ENCODE peak calls at places on chromosome 16, in seven cellular contexts. One of them, this sample, is unnamed. For H3K4me1, the result is how much of the 10 kb centered on the place peaks cover.

GRCh38 chr16:75764154-75764768 is 38.0 kb upstream of the CPHXL start:
- DNase-seq in IMR-90: peak
- DNase-seq in neuronal stem cell: peak
- DNase-seq in trophoblast cell: peak
- DNase-seq in mesendoderm: peak
- DNase-seq in H1: peak
- DNase-seq in H9: peak
- DNase-seq in this sample: peak

GRCh38 chr16:2252806-2253148 is 1.4 kb upstream of the ECI1 start:
- DNase-seq in H9: no peak
- DNase-seq in IMR-90: no peak
- DNase-seq in trophoblast cell: no peak
- DNase-seq in H1: no peak
- DNase-seq in neuronal stem cell: no peak
- DNase-seq in mesendoderm: peak
- DNase-seq in this sample: no peak

GRCh38 chr16:83110221-83110768 is 483.5 kb downstream of the CDH13 start:
- DNase-seq in mesendoderm: no peak
- DNase-seq in H1: no peak
- DNase-seq in IMR-90: no peak
- DNase-seq in trophoblast cell: no peak
- DNase-seq in H9: no peak
- DNase-seq in neuronal stem cell: no peak
- DNase-seq in this sample: peak

GRCh38 chr16:5633845-5634440 is 536.3 kb upstream of the EEF2KMT start:
- DNase-seq in trophoblast cell: peak
- DNase-seq in mesendoderm: peak
- DNase-seq in neuronal stem cell: peak
- DNase-seq in H9: no peak
- DNase-seq in IMR-90: peak
- DNase-seq in H1: no peak
- DNase-seq in this sample: no peak

GRCh38 chr16:17668411-17668810 is 197.7 kb upstream of the XYLT1 start:
- DNase-seq in H9: no peak
- DNase-seq in H1: no peak
- DNase-seq in mesendoderm: no peak
- DNase-seq in neuronal stem cell: no peak
- DNase-seq in IMR-90: no peak
- DNase-seq in trophoblast cell: no peak
- DNase-seq in this sample: no peak

GRCh38 chr16:8858994-8859912 is 9.6 kb downstream of the CARHSP1 start:
- DNase-seq in H1: no peak
- DNase-seq in H9: no peak
- DNase-seq in mesendoderm: no peak
- DNase-seq in IMR-90: no peak
- DNase-seq in neuronal stem cell: no peak
- DNase-seq in trophoblast cell: no peak
- DNase-seq in this sample: no peak

GRCh38 chr16:84618428-84619102 is 687 bp upstream of the COTL1 start:
- DNase-seq in H1: peak
- DNase-seq in trophoblast cell: peak
- DNase-seq in IMR-90: peak
- DNase-seq in H9: peak
- DNase-seq in mesendoderm: peak
- DNase-seq in neuronal stem cell: peak
- DNase-seq in this sample: peak

GRCh38 chr16:27452569-27453475 is 50.8 kb downstream of the IL21R start:
- DNase-seq in mesendoderm: peak
- DNase-seq in trophoblast cell: no peak
- DNase-seq in H1: no peak
- DNase-seq in H9: no peak
- DNase-seq in IMR-90: no peak
- DNase-seq in neuronal stem cell: no peak
- DNase-seq in this sample: no peak

GRCh38 chr16:9092282-9092962 is 978 bp downstream of the HAPSTR1 start:
- DNase-seq in trophoblast cell: peak
- DNase-seq in H9: no peak
- DNase-seq in neuronal stem cell: peak
- DNase-seq in H1: no peak
- DNase-seq in mesendoderm: peak
- DNase-seq in IMR-90: no peak
- DNase-seq in this sample: peak

GRCh38 chr16:80703391-80704071 is 100.9 kb downstream of the CDYL2 start:
- DNase-seq in IMR-90: no peak
- DNase-seq in H9: no peak
- DNase-seq in trophoblast cell: no peak
- DNase-seq in H1: no peak
- DNase-seq in mesendoderm: no peak
- DNase-seq in neuronal stem cell: no peak
- DNase-seq in this sample: no peak

GRCh38 chr16:57536306-57537193 is at the start of gene CCDC102A:
- DNase-seq in H9: peak
- DNase-seq in IMR-90: no peak
- DNase-seq in mesendoderm: peak
- DNase-seq in trophoblast cell: peak
- DNase-seq in neuronal stem cell: no peak
- DNase-seq in H1: no peak
- DNase-seq in this sample: no peak

GRCh38 chr16:53257001-53257400 is 177.3 kb upstream of the RBL2 start:
- DNase-seq in neuronal stem cell: no peak
- DNase-seq in H9: no peak
- DNase-seq in trophoblast cell: peak
- DNase-seq in IMR-90: peak
- DNase-seq in mesendoderm: peak
- DNase-seq in H1: no peak
- DNase-seq in this sample: peak

GRCh38 chr16:16083421-16084156 is 134.2 kb downstream of the ABCC1 start:
- DNase-seq in neuronal stem cell: no peak
- DNase-seq in IMR-90: peak
- DNase-seq in mesendoderm: peak
- DNase-seq in trophoblast cell: no peak
- DNase-seq in H1: no peak
- DNase-seq in H9: no peak
- DNase-seq in this sample: peak

GRCh38 chr16:75392911-75393310 is 40.4 kb downstream of the CFDP1 start:
- DNase-seq in H1: no peak
- DNase-seq in trophoblast cell: peak
- DNase-seq in neuronal stem cell: no peak
- DNase-seq in IMR-90: no peak
- DNase-seq in mesendoderm: no peak
- DNase-seq in H9: no peak
- DNase-seq in this sample: no peak

GRCh38 chr16:818132-818531 is 17.6 kb upstream of the GNG13 start:
- DNase-seq in neuronal stem cell: no peak
- DNase-seq in H9: no peak
- DNase-seq in trophoblast cell: no peak
- DNase-seq in mesendoderm: no peak
- DNase-seq in IMR-90: no peak
- DNase-seq in H1: no peak
- DNase-seq in this sample: no peak

GRCh38 chr16:817001-817906 is 16.7 kb upstream of the GNG13 start:
- DNase-seq in mesendoderm: no peak
- DNase-seq in IMR-90: no peak
- DNase-seq in neuronal stem cell: no peak
- DNase-seq in H9: no peak
- DNase-seq in trophoblast cell: no peak
- DNase-seq in H1: no peak
- DNase-seq in this sample: no peak

GRCh38 chr16:820730-821129 is 20.2 kb upstream of the GNG13 start:
- DNase-seq in H1: no peak
- DNase-seq in trophoblast cell: no peak
- DNase-seq in H9: no peak
- DNase-seq in neuronal stem cell: peak
- DNase-seq in IMR-90: no peak
- DNase-seq in mesendoderm: no peak
- DNase-seq in this sample: no peak

GRCh38 chr16:818592-818991 is 18.1 kb upstream of the GNG13 start:
- DNase-seq in H9: no peak
- DNase-seq in neuronal stem cell: no peak
- DNase-seq in IMR-90: no peak
- DNase-seq in trophoblast cell: no peak
- DNase-seq in mesendoderm: no peak
- DNase-seq in H1: no peak
- DNase-seq in this sample: no peak

DNA sequence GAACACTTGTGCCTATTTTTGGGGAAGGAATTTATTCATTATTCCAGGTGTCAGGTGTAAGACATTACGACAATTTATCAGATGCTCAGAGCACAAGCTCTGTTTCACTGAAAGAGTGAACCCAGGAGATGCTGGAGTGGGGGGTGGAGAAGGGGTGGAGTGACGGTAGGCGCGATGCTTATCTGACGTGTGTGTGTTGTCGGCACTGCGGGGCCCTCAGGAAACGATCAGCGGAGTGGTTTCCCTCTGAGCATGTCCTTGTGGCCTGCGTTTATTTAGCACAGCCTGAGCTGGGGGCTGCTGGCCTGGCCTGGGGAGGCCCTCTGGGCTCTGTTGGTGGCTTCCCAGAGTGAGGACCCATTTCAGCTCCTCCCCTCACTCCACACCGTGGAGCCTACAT is 18.8 kb upstream of the GNG13 start:
- DNase-seq in neuronal stem cell: no peak
- DNase-seq in trophoblast cell: no peak
- DNase-seq in H9: no peak
- DNase-seq in mesendoderm: no peak
- DNase-seq in IMR-90: no peak
- DNase-seq in H1: no peak
- DNase-seq in this sample: no peak
- H2BK5ac ChIP-seq in neuronal stem cell: peak
- H2BK5ac ChIP-seq in trophoblast cell: no peak
- H2BK5ac ChIP-seq in H9: no peak
- H2BK5ac ChIP-seq in mesendoderm: no peak
- H2BK5ac ChIP-seq in IMR-90: no peak
- H2BK5ac ChIP-seq in H1: no peak
- H2BK5ac ChIP-seq in this sample: no peak

GRCh38 chr16:22188267-22188594 is 17.8 kb upstream of the EEF2K start:
- DNase-seq in H9: no peak
- DNase-seq in trophoblast cell: no peak
- DNase-seq in neuronal stem cell: no peak
- DNase-seq in mesendoderm: no peak
- DNase-seq in H1: no peak
- DNase-seq in IMR-90: no peak
- DNase-seq in this sample: no peak
- H3K4me1 ChIP-seq in H9: under half
- H3K4me1 ChIP-seq in trophoblast cell: under half
- H3K4me1 ChIP-seq in neuronal stem cell: under half
- H3K4me1 ChIP-seq in mesendoderm: under half
- H3K4me1 ChIP-seq in H1: under half
- H3K4me1 ChIP-seq in IMR-90: under half
- H3K4me1 ChIP-seq in this sample: under half

GRCh38 chr16:71568541-71568940 is 8.4 kb downstream of the TAT start:
- DNase-seq in mesendoderm: no peak
- DNase-seq in IMR-90: no peak
- DNase-seq in trophoblast cell: no peak
- DNase-seq in neuronal stem cell: no peak
- DNase-seq in H9: no peak
- DNase-seq in H1: no peak
- DNase-seq in this sample: no peak
- H2BK5ac ChIP-seq in mesendoderm: no peak
- H2BK5ac ChIP-seq in IMR-90: no peak
- H2BK5ac ChIP-seq in trophoblast cell: no peak
- H2BK5ac ChIP-seq in neuronal stem cell: no peak
- H2BK5ac ChIP-seq in H9: no peak
- H2BK5ac ChIP-seq in H1: no peak
- H2BK5ac ChIP-seq in this sample: no peak

GRCh38 chr16:86597880-86598606 is 19.7 kb downstream of the FOXL1 start:
- DNase-seq in neuronal stem cell: no peak
- DNase-seq in H1: no peak
- DNase-seq in mesendoderm: no peak
- DNase-seq in trophoblast cell: no peak
- DNase-seq in IMR-90: no peak
- DNase-seq in H9: no peak
- DNase-seq in this sample: no peak

GRCh38 chr16:86594712-86595111 is 16.4 kb downstream of the FOXL1 start:
- DNase-seq in IMR-90: no peak
- DNase-seq in H1: no peak
- DNase-seq in H9: no peak
- DNase-seq in trophoblast cell: no peak
- DNase-seq in mesendoderm: no peak
- DNase-seq in neuronal stem cell: no peak
- DNase-seq in this sample: no peak

GRCh38 chr16:86593913-86594312 is 15.6 kb downstream of the FOXL1 start:
- DNase-seq in IMR-90: no peak
- DNase-seq in neuronal stem cell: no peak
- DNase-seq in H9: no peak
- DNase-seq in trophoblast cell: no peak
- DNase-seq in H1: no peak
- DNase-seq in mesendoderm: no peak
- DNase-seq in this sample: no peak

GRCh38 chr16:86597126-86597879 is 19.0 kb downstream of the FOXL1 start:
- DNase-seq in mesendoderm: no peak
- DNase-seq in trophoblast cell: no peak
- DNase-seq in H1: no peak
- DNase-seq in neuronal stem cell: no peak
- DNase-seq in IMR-90: no peak
- DNase-seq in H9: no peak
- DNase-seq in this sample: no peak

GRCh38 chr16:86595983-86596605 is 17.7 kb downstream of the FOXL1 start:
- DNase-seq in neuronal stem cell: no peak
- DNase-seq in IMR-90: peak
- DNase-seq in mesendoderm: no peak
- DNase-seq in trophoblast cell: no peak
- DNase-seq in H9: no peak
- DNase-seq in H1: no peak
- DNase-seq in this sample: no peak
- H3K4me1 ChIP-seq in neuronal stem cell: under half
- H3K4me1 ChIP-seq in IMR-90: under half
- H3K4me1 ChIP-seq in mesendoderm: under half
- H3K4me1 ChIP-seq in trophoblast cell: under half
- H3K4me1 ChIP-seq in H9: under half
- H3K4me1 ChIP-seq in H1: under half
- H3K4me1 ChIP-seq in this sample: under half

DNA sequence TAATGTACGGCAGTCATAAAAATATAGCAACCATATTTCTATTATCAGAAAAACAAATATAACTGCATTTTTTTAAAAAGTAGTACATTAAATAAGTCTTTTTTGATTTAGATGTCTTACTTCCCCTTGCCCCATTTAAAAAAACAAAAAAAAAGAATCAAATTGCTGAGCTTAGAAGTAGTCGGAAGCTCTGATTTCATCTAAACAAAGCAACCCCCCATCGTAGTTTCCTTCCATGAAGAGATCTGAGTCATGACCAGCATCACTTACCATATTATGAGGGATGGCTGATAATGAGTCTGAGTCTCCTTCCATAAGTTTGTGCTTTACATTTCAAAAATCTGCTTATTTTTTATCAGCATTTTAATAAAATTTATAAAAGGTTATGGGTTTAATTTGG is 86.2 kb downstream of the ITFG1 start:
- DNase-seq in trophoblast cell: no peak
- DNase-seq in H1: no peak
- DNase-seq in H9: no peak
- DNase-seq in IMR-90: peak
- DNase-seq in neuronal stem cell: no peak
- DNase-seq in mesendoderm: no peak
- DNase-seq in this sample: peak
- H2BK5ac ChIP-seq in trophoblast cell: no peak
- H2BK5ac ChIP-seq in H1: no peak
- H2BK5ac ChIP-seq in H9: no peak
- H2BK5ac ChIP-seq in IMR-90: no peak
- H2BK5ac ChIP-seq in neuronal stem cell: no peak
- H2BK5ac ChIP-seq in mesendoderm: no peak
- H2BK5ac ChIP-seq in this sample: no peak

GRCh38 chr16:887846-888245 is 82.9 kb downstream of the LMF1 start:
- DNase-seq in neuronal stem cell: no peak
- DNase-seq in H1: no peak
- DNase-seq in IMR-90: no peak
- DNase-seq in mesendoderm: no peak
- DNase-seq in trophoblast cell: no peak
- DNase-seq in H9: no peak
- DNase-seq in this sample: no peak
- H3K4me1 ChIP-seq in neuronal stem cell: under half
- H3K4me1 ChIP-seq in H1: under half
- H3K4me1 ChIP-seq in IMR-90: under half
- H3K4me1 ChIP-seq in mesendoderm: under half
- H3K4me1 ChIP-seq in trophoblast cell: under half
- H3K4me1 ChIP-seq in H9: under half
- H3K4me1 ChIP-seq in this sample: under half